ENCODE peak calls at places on chromosomes 6 and 20, in five cellular contexts. I is esophagus muscularis mucosa, R is HepG2, P is esophagus squamous epithelium, G is tibial nerve. C is an unnamed sample. For H3K27me3, the result is how much of the 10 kb centered on the place peaks cover.

GRCh38 chr6:112879920-112880413 is 532.8 kb downstream of the RFPL4B start:
- DNase-seq in I (no peak), G (no peak), P (no peak), R (peak), C (peak)

GRCh38 chr6:14282854-14283505 is 165.4 kb downstream of the CD83 start:
- DNase-seq in I (no peak), G (no peak), R (no peak), P (no peak), C (no peak)

GRCh38 chr20:34180460-34181108 is 60.6 kb upstream of the ASIP start:
- DNase-seq in I (no peak), G (no peak), R (no peak), P (no peak), C (no peak)

GRCh38 chr6:84432616-84433015 is 205.2 kb upstream of the CEP162 start:
- DNase-seq in I (no peak), R (no peak), P (no peak), G (no peak), C (no peak)

GRCh38 chr6:105111871-105112270 is 67.9 kb downstream of the POPDC3 start:
- DNase-seq in I (no peak), P (no peak), G (no peak), R (no peak), C (no peak)

GRCh38 chr6:26258199-26258977 is 106.6 kb upstream of the BTN3A2 start:
- DNase-seq in R (peak), G (no peak), P (no peak), I (no peak), C (no peak)

GRCh38 chr6:12482386-12482785 is 192.2 kb downstream of the EDN1 start:
- DNase-seq in P (no peak), R (no peak), G (no peak), I (no peak), C (no peak)

GRCh38 chr6:109879521-109879920 is 98.6 kb upstream of the GPR6 start:
- DNase-seq in I (no peak), P (no peak), G (no peak), R (no peak), C (no peak)

GRCh38 chr6:71979911-71980310 is 93.6 kb downstream of the RIMS1 start:
- DNase-seq in I (no peak), G (no peak), P (no peak), R (no peak), C (no peak)

GRCh38 chr6:144149894-144150672 is at the start of gene STX11:
- DNase-seq in P (no peak), I (peak), R (no peak), G (peak), C (peak)

GRCh38 chr6:122081921-122082320 is 317.5 kb upstream of the HSF2 start:
- DNase-seq in R (no peak), I (no peak), P (no peak), G (no peak), C (no peak)

GRCh38 chr20:52105573-52106422 is 85.8 kb downstream of the ZFP64 start:
- DNase-seq in R (no peak), P (no peak), I (no peak), G (no peak), C (no peak)

GRCh38 chr6:164409309-164410009 is 899.9 kb downstream of the C6orf118 start:
- DNase-seq in R (no peak), P (no peak), I (no peak), G (no peak), C (no peak)

GRCh38 chr20:24481188-24481587 is 11.8 kb downstream of the SYNDIG1 start:
- DNase-seq in I (no peak), R (no peak), P (no peak), G (no peak), C (no peak)

GRCh38 chr6:72218125-72218524 is 331.8 kb downstream of the RIMS1 start:
- DNase-seq in G (no peak), P (no peak), I (no peak), R (peak), C (peak)

GRCh38 chr6:123925360-123925759 is 121.7 kb downstream of the NKAIN2 start:
- DNase-seq in P (no peak), I (no peak), G (no peak), R (no peak), C (no peak)

GRCh38 chr6:157753291-157753690 is 69.8 kb upstream of the SNX9 start:
- DNase-seq in I (no peak), G (no peak), R (no peak), P (no peak), C (no peak)
- H3K27me3 ChIP-seq in I (under half), G (under half), R (under half), P (under half), C (under half)

DNA sequence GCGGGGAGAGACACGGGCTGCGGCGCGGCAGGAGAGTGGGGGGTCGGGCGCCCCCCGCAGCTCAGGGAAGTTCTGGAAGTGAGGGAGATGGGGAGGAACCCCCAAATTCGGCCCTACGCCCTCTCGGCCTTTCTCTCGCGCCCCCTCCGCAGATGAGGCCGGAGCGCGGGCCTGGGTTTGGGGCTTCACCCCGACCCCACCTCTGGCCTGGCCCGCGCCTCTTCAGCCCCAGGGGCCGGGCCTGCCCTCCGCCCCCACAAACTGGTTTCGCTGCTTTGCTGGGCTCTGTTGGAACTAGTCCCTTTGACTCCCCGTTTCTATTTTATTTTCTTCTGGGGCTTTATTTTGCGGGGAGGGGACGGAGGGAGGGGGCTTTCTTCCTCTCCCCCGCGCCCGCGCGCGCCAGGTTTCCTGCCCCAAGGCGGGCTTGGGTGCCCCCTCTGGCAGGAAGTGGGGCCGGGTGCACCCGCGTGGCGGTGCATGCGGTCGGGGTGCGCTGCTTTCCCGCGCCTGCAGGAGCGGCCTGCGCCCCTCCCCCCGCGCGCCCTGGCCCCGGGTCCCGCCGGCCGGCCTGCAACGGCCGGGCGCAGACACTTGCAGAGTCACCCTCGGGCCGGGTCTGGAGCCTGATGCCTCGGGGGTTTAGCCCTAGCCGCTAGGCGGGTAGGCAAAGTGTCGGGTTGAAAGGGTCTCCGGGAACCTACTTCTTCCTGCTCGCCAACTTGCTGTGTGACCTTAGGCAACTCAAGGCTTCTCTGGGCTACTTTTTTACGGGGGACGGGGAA is 1.2 kb downstream of the HMGA1 start:
- DNase-seq in I (peak), G (no peak), P (no peak), R (peak), C (no peak)
- TF ChIP-seq POLR2A in I (no peak), G (no peak), P (no peak), R (no peak), C (no peak)

DNA sequence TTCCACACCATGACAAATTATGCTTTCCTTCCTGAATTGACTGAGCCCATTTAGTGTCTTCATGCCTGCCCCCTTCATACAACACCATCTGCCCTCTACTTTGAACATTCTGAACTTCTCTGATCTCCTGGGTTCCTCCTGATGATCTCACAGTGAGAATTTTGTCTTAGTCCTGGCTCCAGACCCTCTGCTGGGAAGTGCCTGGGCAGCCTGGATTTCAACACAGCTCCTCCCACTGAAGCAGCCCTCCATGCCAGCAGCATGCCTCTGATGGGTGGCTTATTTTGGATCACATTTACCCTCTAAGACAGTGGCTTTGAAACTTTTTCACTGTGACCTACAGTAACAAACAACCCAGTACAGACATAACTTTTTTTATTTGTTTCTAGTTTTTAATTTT is 41.5 kb downstream of the DSE start:
- DNase-seq in G (no peak), P (no peak), R (no peak), I (no peak), C (no peak)
- H3K27me3 ChIP-seq in G (under half), P (under half), R (under half), I (under half), C (under half)

DNA sequence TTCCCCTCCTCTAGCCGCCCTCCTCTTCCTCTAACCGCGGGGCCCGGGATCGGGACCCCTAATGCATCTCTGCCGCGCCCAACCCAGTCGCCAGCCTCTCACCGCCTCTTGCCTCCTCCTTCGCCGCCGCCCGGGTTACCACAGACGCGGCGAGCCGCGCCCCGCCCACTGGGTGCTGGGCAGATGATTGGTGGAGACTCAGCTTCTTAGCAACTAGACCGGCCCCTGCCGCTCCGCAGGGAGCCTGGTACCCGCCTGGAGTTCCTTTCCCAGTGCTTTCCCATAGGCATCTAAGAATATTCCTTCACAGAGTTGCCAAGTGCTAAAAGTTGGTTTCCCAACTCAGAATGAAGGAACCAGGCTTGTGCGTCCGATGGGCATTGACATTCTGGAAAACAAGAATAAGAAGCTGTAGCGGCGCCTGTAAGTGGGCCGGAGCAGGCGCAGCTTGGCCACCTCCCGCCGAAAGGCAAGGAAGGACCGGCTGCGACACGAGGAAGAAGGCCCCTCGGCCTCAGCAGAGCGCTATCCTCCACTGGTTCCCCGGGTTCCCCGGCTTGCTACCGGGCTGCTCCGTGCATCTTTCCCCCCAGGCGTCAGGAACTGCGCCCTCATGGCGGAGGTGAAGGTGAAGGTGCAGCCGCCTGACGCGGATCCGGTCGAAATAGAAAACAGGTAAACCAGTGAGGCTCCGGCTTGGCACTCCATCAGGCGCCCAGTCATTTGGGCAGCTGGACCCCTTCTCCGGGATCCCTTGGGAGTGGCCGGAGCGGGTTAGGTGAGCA is at the start of the genes DZANK1 and POLR3F:
- DNase-seq in R (peak), I (peak), G (peak), P (peak), C (peak)
- TF ChIP-seq POLR2A in R (peak), I (no peak), G (peak), P (peak), C (peak)

GRCh38 chr6:116545661-116546060 is at the start of gene TRAPPC3L:
- DNase-seq in R (no peak), P (no peak), I (no peak), G (no peak), C (no peak)
- H3K27me3 ChIP-seq in R (under half), P (under half), I (under half), G (under half), C (under half)